ENCODE peak calls at places on chromosomes 6 and 20, in ten cellular contexts. P is activated CD8-positive, alpha-beta memory T cell treated with anti-CD3 and anti-CD28 coated beads, Interleukin-2, amount 10 ng/mL, durations not matched to agents 7 days and 5 days; W is naive B cell; Z is esophagus squamous epithelium; H is T-helper 1 cell; Y is heart left ventricle; L is astrocyte of the spinal cord; X is CD14-positive monocyte; N is H9; V is dorsolateral prefrontal cortex. I is an unnamed sample.

GRCh38 chr20:41339957-41340326 is 679 bp upstream of the LPIN3 start:
- DNase-seq in L (peak), P (peak), W (peak), Y (peak), N (peak), Z (no peak), V (peak), X (peak), H (peak), I (peak)

GRCh38 chr20:2767768-2768631 is 32.4 kb downstream of the CPXM1 start:
- DNase-seq in V (no peak), P (no peak), H (no peak), W (no peak), N (no peak), L (peak), X (no peak), Y (no peak), Z (no peak), I (peak)

GRCh38 chr6:148251891-148252290 is 90.7 kb upstream of the SASH1 start:
- DNase-seq in N (no peak), V (no peak), P (no peak), H (no peak), W (no peak), X (no peak), Z (no peak), L (no peak), Y (no peak), I (no peak)

GRCh38 chr20:3964719-3965118 is 50.6 kb downstream of the RNF24 start:
- DNase-seq in N (no peak), V (no peak), Z (no peak), P (no peak), L (no peak), Y (no peak), W (no peak), H (no peak), X (no peak), I (no peak)

GRCh38 chr20:51800769-51801219 is 1.5 kb downstream of the SALL4 start:
- DNase-seq in Y (no peak), P (no peak), H (no peak), Z (no peak), W (no peak), N (no peak), V (no peak), L (peak), X (no peak), I (peak)

GRCh38 chr20:48629069-48629959 is 198.5 kb downstream of the PREX1 start:
- DNase-seq in L (no peak), N (no peak), P (no peak), H (no peak), W (no peak), Y (no peak), V (no peak), X (no peak), Z (no peak), I (no peak)

GRCh38 chr6:125584468-125584939 is 164.9 kb upstream of the HEY2 start:
- DNase-seq in V (peak), X (no peak), Z (no peak), N (peak), H (no peak), W (no peak), Y (peak), P (no peak), L (peak), I (peak)

GRCh38 chr20:8808180-8808535 is 260.7 kb upstream of the PLCB4 start:
- DNase-seq in P (no peak), X (no peak), W (no peak), N (no peak), V (no peak), Y (no peak), H (no peak), Z (no peak), L (no peak), I (no peak)

GRCh38 chr20:11376998-11377397 is 540.7 kb upstream of the BTBD3 start:
- DNase-seq in L (peak), N (no peak), X (no peak), V (no peak), Y (no peak), H (no peak), Z (no peak), P (no peak), W (no peak), I (no peak)

GRCh38 chr20:4375881-4376280 is 345.8 kb upstream of the PRND start:
- DNase-seq in X (no peak), N (no peak), V (peak), P (no peak), Z (no peak), H (no peak), Y (no peak), W (no peak), L (peak), I (no peak)

GRCh38 chr6:63526931-63527330 is 45.3 kb upstream of the LOC128125822 start:
- DNase-seq in H (no peak), X (no peak), L (no peak), P (no peak), V (no peak), Y (no peak), N (no peak), W (no peak), Z (no peak), I (no peak)